ENCODE peak calls at places on chromosomes 4 and X, in five cellular contexts. One of them, this sample, is unnamed.

GRCh38 chrX:100648601-100649417 is 4.8 kb downstream of the SRPX2 start:
- DNase-seq in activated T-helper 1 cell treated with Interleukin-2 at 50 U/mL for 16 hours: no peak
- DNase-seq in stimulated activated CD4-positive, alpha-beta T cell treated with anti-CD3 and anti-CD28 coated beads, Interleukin-4, amount 100 ng/mL, for 48 hours: no peak
- DNase-seq in Calu3: no peak
- DNase-seq in endothelial cell: no peak
- DNase-seq in this sample: no peak

GRCh38 chrX:39059866-39060265 is 258.6 kb downstream of the MID1IP1 start:
- DNase-seq in stimulated activated CD4-positive, alpha-beta T cell treated with anti-CD3 and anti-CD28 coated beads, Interleukin-4, amount 100 ng/mL, for 48 hours: no peak
- DNase-seq in endothelial cell: no peak
- DNase-seq in activated T-helper 1 cell treated with Interleukin-2 at 50 U/mL for 16 hours: no peak
- DNase-seq in Calu3: no peak
- DNase-seq in this sample: no peak

GRCh38 chr4:113080050-113080449 is 30.6 kb downstream of the ANK2 start:
- DNase-seq in Calu3: peak
- DNase-seq in activated T-helper 1 cell treated with Interleukin-2 at 50 U/mL for 16 hours: no peak
- DNase-seq in stimulated activated CD4-positive, alpha-beta T cell treated with anti-CD3 and anti-CD28 coated beads, Interleukin-4, amount 100 ng/mL, for 48 hours: no peak
- DNase-seq in endothelial cell: no peak
- DNase-seq in this sample: no peak

GRCh38 chrX:48823029-48823428 is 3.3 kb upstream of the ERAS start:
- DNase-seq in stimulated activated CD4-positive, alpha-beta T cell treated with anti-CD3 and anti-CD28 coated beads, Interleukin-4, amount 100 ng/mL, for 48 hours: no peak
- DNase-seq in activated T-helper 1 cell treated with Interleukin-2 at 50 U/mL for 16 hours: no peak
- DNase-seq in Calu3: no peak
- DNase-seq in endothelial cell: no peak
- DNase-seq in this sample: no peak

GRCh38 chr4:4407299-4408131 is 20.6 kb downstream of the NSG1 start:
- DNase-seq in stimulated activated CD4-positive, alpha-beta T cell treated with anti-CD3 and anti-CD28 coated beads, Interleukin-4, amount 100 ng/mL, for 48 hours: no peak
- DNase-seq in Calu3: no peak
- DNase-seq in activated T-helper 1 cell treated with Interleukin-2 at 50 U/mL for 16 hours: no peak
- DNase-seq in endothelial cell: no peak
- DNase-seq in this sample: no peak

GRCh38 chrX:103372886-103373285 is 3.5 kb upstream of the BEX3 start:
- DNase-seq in Calu3: no peak
- DNase-seq in endothelial cell: no peak
- DNase-seq in stimulated activated CD4-positive, alpha-beta T cell treated with anti-CD3 and anti-CD28 coated beads, Interleukin-4, amount 100 ng/mL, for 48 hours: no peak
- DNase-seq in activated T-helper 1 cell treated with Interleukin-2 at 50 U/mL for 16 hours: no peak
- DNase-seq in this sample: no peak

GRCh38 chr4:53866055-53866454 is 198.3 kb downstream of the CHIC2 start:
- DNase-seq in stimulated activated CD4-positive, alpha-beta T cell treated with anti-CD3 and anti-CD28 coated beads, Interleukin-4, amount 100 ng/mL, for 48 hours: no peak
- DNase-seq in Calu3: no peak
- DNase-seq in activated T-helper 1 cell treated with Interleukin-2 at 50 U/mL for 16 hours: no peak
- DNase-seq in endothelial cell: no peak
- DNase-seq in this sample: no peak

GRCh38 chrX:56793112-56793430 is 64.0 kb downstream of the NBDY start:
- DNase-seq in activated T-helper 1 cell treated with Interleukin-2 at 50 U/mL for 16 hours: no peak
- DNase-seq in endothelial cell: no peak
- DNase-seq in Calu3: no peak
- DNase-seq in stimulated activated CD4-positive, alpha-beta T cell treated with anti-CD3 and anti-CD28 coated beads, Interleukin-4, amount 100 ng/mL, for 48 hours: no peak
- DNase-seq in this sample: no peak

GRCh38 chrX:110852180-110852579 is 56.6 kb upstream of the CHRDL1 start:
- DNase-seq in activated T-helper 1 cell treated with Interleukin-2 at 50 U/mL for 16 hours: no peak
- DNase-seq in endothelial cell: peak
- DNase-seq in stimulated activated CD4-positive, alpha-beta T cell treated with anti-CD3 and anti-CD28 coated beads, Interleukin-4, amount 100 ng/mL, for 48 hours: no peak
- DNase-seq in Calu3: no peak
- DNase-seq in this sample: peak

This sample was measured in NCI-H460.